ENCODE peak calls at places on chromosomes 5 and 9, in eight cellular contexts. U is stomach, F is transverse colon, D is sigmoid colon, L is breast epithelium, B is spleen, M is endothelial cell of umbilical vein, X is HepG2. H is an unnamed sample.

GRCh38 chr5:143340891-143341685 is 62.4 kb downstream of the NR3C1 start:
- DNase-seq in D (no peak), L (no peak), M (peak), X (no peak), B (no peak), F (no peak), U (no peak), H (no peak)

GRCh38 chr5:80255425-80255751 is 460 bp downstream of the SERINC5 start:
- DNase-seq in U (peak), D (peak), M (no peak), F (peak), B (no peak), X (no peak), L (peak), H (no peak)

GRCh38 chr5:169871816-169872215 is 108.5 kb downstream of the INSYN2B start:
- DNase-seq in X (no peak), F (no peak), D (no peak), L (no peak), U (no peak), B (no peak), M (no peak), H (no peak)

GRCh38 chr9:4541848-4542247 is 51.6 kb downstream of the SLC1A1 start:
- DNase-seq in L (no peak), M (peak), F (no peak), X (no peak), B (no peak), U (no peak), D (no peak), H (no peak)

GRCh38 chr5:147160923-147161663 is 73.7 kb upstream of the STK32A start:
- DNase-seq in L (no peak), D (no peak), F (no peak), B (no peak), X (no peak), U (no peak), M (no peak), H (no peak)

GRCh38 chr5:145776886-145777285 is 58.3 kb downstream of the PRELID2 start:
- DNase-seq in F (no peak), L (no peak), D (no peak), M (no peak), U (no peak), B (no peak), X (no peak), H (no peak)

GRCh38 chr9:6567140-6567591 is 78.4 kb downstream of the GLDC start:
- DNase-seq in F (no peak), B (no peak), D (no peak), L (no peak), M (peak), X (no peak), U (no peak), H (no peak)

GRCh38 chr9:127418037-127418471 is 6.1 kb upstream of the ZNF79 start:
- DNase-seq in X (peak), M (peak), B (no peak), L (no peak), F (no peak), U (no peak), D (no peak), H (no peak)

GRCh38 chr9:131319486-131319885 is 30.0 kb downstream of the PLPP7 start:
- DNase-seq in B (peak), X (no peak), M (no peak), U (no peak), L (no peak), F (no peak), D (peak), H (no peak)

GRCh38 chr9:73038613-73039012 is 85.8 kb upstream of the ALDH1A1 start:
- DNase-seq in M (no peak), B (no peak), D (peak), L (peak), F (peak), X (no peak), U (peak), H (peak)

GRCh38 chr9:114122152-114122615 is 23.1 kb upstream of the KIF12 start:
- DNase-seq in M (no peak), L (no peak), X (no peak), D (no peak), F (no peak), B (peak), U (no peak), H (no peak)

GRCh38 chr9:114124138-114124537 is 25.0 kb upstream of the KIF12 start:
- DNase-seq in X (no peak), D (no peak), F (no peak), M (no peak), B (peak), U (no peak), L (no peak), H (no peak)

GRCh38 chr9:114124666-114125580 is 25.8 kb upstream of the KIF12 start:
- DNase-seq in F (no peak), B (peak), X (no peak), U (no peak), D (no peak), M (no peak), L (no peak), H (no peak)

GRCh38 chr9:114122628-114123027 is 23.5 kb upstream of the KIF12 start:
- DNase-seq in U (no peak), D (no peak), L (no peak), M (no peak), B (no peak), F (no peak), X (no peak), H (no peak)

GRCh38 chr9:114123031-114123977 is 24.2 kb upstream of the KIF12 start:
- DNase-seq in F (no peak), U (no peak), B (peak), X (peak), M (no peak), L (no peak), D (no peak), H (no peak)
- TF ChIP-seq POLR2AphosphoS5 in F (no peak), U (no peak), B (no peak), X (no peak), M (no peak), L (no peak), D (no peak), H (no peak)

GRCh38 chr9:95090871-95091573 is 226.5 kb downstream of the FANCC start:
- DNase-seq in U (no peak), X (no peak), D (peak), M (no peak), F (no peak), B (no peak), L (no peak), H (no peak)

GRCh38 chr9:95091574-95091970 is 225.9 kb downstream of the FANCC start:
- DNase-seq in F (no peak), U (no peak), X (no peak), B (no peak), D (no peak), L (no peak), M (no peak), H (no peak)

GRCh38 chr9:95091971-95092320 is 225.6 kb downstream of the FANCC start:
- DNase-seq in M (no peak), U (no peak), X (no peak), F (no peak), L (no peak), D (no peak), B (no peak), H (no peak)

GRCh38 chr9:95094002-95094401 is 223.5 kb downstream of the FANCC start:
- DNase-seq in X (no peak), B (no peak), F (no peak), U (no peak), D (no peak), L (no peak), M (no peak), H (no peak)

GRCh38 chr9:95092321-95093072 is 225.0 kb downstream of the FANCC start:
- DNase-seq in D (peak), L (peak), U (no peak), B (no peak), M (peak), X (no peak), F (peak), H (no peak)
- TF ChIP-seq POLR2A in D (no peak), L (no peak), U (no peak), B (no peak), M (no peak), X (no peak), F (peak), H (no peak)

GRCh38 chr9:77011973-77012817 is 7.3 kb upstream of the FOXB2 start:
- DNase-seq in L (no peak), U (peak), X (peak), B (peak), F (peak), D (no peak), M (peak), H (no peak)
- TF ChIP-seq CTCF in L (peak), U (peak), X (peak), B (peak), F (peak), D (peak), M (peak), H (no peak)

GRCh38 chr5:65820373-65820772 is 98.4 kb downstream of the NLN start:
- DNase-seq in F (no peak), X (no peak), M (no peak), U (no peak), D (no peak), B (no peak), L (no peak), H (no peak)

GRCh38 chr5:65823174-65823573 is 101.2 kb downstream of the NLN start:
- DNase-seq in M (no peak), B (no peak), F (no peak), D (no peak), U (no peak), X (no peak), L (no peak), H (no peak)

GRCh38 chr5:65822696-65823095 is 100.7 kb downstream of the NLN start:
- DNase-seq in F (no peak), X (no peak), D (no peak), U (no peak), B (no peak), L (no peak), M (no peak), H (no peak)

GRCh38 chr5:65823820-65824445 is 101.9 kb downstream of the NLN start:
- DNase-seq in X (no peak), L (no peak), M (no peak), B (no peak), U (no peak), F (no peak), D (no peak), H (no peak)

GRCh38 chr5:65821966-65822365 is 100.0 kb downstream of the NLN start:
- DNase-seq in L (no peak), F (no peak), D (no peak), B (no peak), U (no peak), X (no peak), M (no peak), H (no peak)
- TF ChIP-seq POLR2AphosphoS5 in L (no peak), F (no peak), D (no peak), B (no peak), U (no peak), X (no peak), M (no peak), H (no peak)

DNA sequence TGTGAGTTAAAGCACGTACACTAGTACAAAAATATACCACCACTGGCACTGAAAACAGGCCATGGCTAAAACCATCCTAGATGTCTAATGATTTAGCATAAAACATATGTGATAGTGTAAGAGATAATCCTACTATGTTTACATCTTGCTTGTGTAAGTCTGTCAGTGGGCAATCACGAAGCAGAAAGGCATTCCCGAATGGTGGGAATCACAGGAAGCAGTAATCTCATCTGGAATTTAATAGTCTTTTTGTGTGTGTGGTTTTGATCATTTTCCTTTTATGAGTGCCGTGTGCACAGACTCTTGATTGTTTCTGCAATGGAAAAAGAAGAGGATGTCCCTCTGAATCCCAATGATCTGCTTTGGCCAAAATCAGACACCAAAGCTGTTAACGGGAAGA is 200.5 kb downstream of the EBF1 start:
- DNase-seq in U (no peak), X (no peak), M (no peak), D (no peak), B (no peak), L (no peak), F (no peak), H (no peak)
- TF ChIP-seq POLR2A in U (no peak), X (no peak), M (no peak), D (no peak), B (no peak), L (no peak), F (no peak), H (no peak)

GRCh38 chr5:109836280-109836679 is 146.6 kb downstream of the MAN2A1 start:
- DNase-seq in X (no peak), U (no peak), D (no peak), M (no peak), B (no peak), L (no peak), F (no peak), H (no peak)
- TF ChIP-seq CTCF in X (no peak), U (no peak), D (no peak), M (no peak), B (no peak), L (no peak), F (no peak), H (no peak)

DNA sequence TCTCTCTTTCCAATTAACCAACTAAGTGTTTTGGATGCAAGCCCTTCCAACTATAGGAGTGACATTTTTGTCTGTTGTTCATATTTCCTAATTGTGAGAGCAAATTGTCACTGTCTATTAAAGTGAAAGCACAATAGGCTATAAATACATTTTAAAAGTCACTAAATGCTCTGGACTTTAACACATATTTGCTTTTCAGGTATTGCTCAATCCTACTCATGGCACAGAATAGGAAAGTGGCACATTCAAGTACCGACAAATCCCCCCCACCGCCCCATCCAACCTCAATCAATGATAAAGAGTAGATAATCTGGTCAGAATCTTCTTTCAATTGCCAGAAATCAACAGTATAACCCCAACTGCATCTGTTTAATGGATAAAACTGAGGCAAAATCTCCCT is 419.8 kb downstream of the PLK2 start:
- DNase-seq in D (no peak), F (no peak), U (no peak), B (no peak), M (peak), X (no peak), L (no peak), H (no peak)
- TF ChIP-seq POLR2AphosphoS5 in D (no peak), F (no peak), U (no peak), B (no peak), M (no peak), X (no peak), L (no peak), H (no peak)

GRCh38 chr5:139660916-139661814 is 13.0 kb downstream of the CXXC5 start:
- DNase-seq in B (peak), X (no peak), L (peak), U (peak), M (peak), F (peak), D (peak), H (peak)
- TF ChIP-seq POLR2A in B (no peak), X (no peak), L (no peak), U (no peak), M (no peak), F (no peak), D (no peak), H (no peak)

DNA sequence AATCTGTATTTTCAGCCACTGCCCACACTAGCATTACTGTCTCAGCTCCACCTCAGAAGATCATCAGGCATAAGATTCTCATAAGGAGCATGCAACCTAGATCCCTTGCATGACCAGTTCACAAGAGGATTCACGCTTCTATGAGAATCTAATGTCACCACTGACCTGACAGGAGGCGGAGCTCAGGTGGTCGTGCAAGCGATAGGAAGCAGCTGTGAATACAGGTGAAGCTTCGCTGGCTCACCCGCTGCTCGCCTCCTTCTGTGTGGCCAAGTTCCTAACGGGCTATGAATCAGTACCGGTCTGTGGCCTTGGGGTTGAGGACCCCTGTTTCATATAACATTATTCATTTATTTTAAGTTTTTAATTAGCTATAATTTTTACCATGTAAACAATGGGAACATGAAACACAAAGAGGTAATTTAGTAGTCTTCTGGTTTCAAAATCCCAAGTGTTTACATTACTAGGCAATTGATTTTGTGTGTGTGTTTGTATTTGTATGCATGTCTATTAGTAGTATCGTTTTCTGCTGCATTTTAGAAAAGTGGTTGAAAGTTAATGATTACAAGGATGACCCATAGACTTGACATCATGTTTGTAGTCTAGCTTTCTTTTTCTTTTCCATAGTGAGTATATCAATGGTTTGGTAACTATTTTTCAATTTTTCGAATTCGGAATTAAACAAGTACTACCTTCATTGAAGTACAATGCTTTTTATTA is 159.4 kb downstream of the TENT4A start:
- DNase-seq in X (peak), F (no peak), M (no peak), D (no peak), L (no peak), B (no peak), U (no peak), H (no peak)
- TF ChIP-seq CTCF in X (no peak), F (no peak), M (no peak), D (no peak), L (no peak), B (no peak), U (no peak), H (no peak)